ENCODE peak calls at places on chromosomes 2 and 18, in seven cellular contexts. Z is right lobe of liver, N is pancreas, X is GM23248, Y is heart left ventricle, M is K562, R is PC-9. S is an unnamed sample. For H3K4me1 and H3K36me3, the result is how much of the 10 kb centered on the place peaks cover.

GRCh38 chr18:30705943-30706342 is 336.6 kb downstream of the DSC3 start:
- DNase-seq in Y (no peak), R (no peak), N (no peak), X (no peak), M (peak), Z (no peak), S (no peak)

GRCh38 chr2:73728043-73728442 is 9.1 kb downstream of the TPRKB start:
- DNase-seq in Y (no peak), Z (no peak), N (no peak), M (no peak), R (no peak), X (no peak), S (no peak)

GRCh38 chr18:43049021-43049420 is 66.5 kb downstream of the RIT2 start:
- DNase-seq in Y (no peak), M (no peak), N (no peak), Z (no peak), R (no peak), X (peak), S (no peak)

GRCh38 chr2:212998629-212999359 is 152.6 kb downstream of the IKZF2 start:
- DNase-seq in Z (no peak), N (no peak), X (peak), R (no peak), Y (no peak), M (no peak), S (no peak)

GRCh38 chr2:202290970-202291369 is 25.4 kb downstream of the NOP58 start:
- DNase-seq in Y (no peak), N (no peak), Z (no peak), X (peak), M (no peak), R (no peak), S (no peak)

GRCh38 chr2:25387479-25388449 is 46.0 kb upstream of the DNMT3A start:
- DNase-seq in X (no peak), Y (no peak), Z (no peak), R (no peak), M (no peak), N (no peak), S (no peak)

GRCh38 chr2:163441603-163442002 is 294.2 kb downstream of the FIGN start:
- DNase-seq in R (no peak), M (no peak), Y (no peak), Z (no peak), X (no peak), N (no peak), S (no peak)

GRCh38 chr2:168189835-168190426 is 57.5 kb downstream of the STK39 start:
- DNase-seq in Z (no peak), X (peak), R (no peak), M (no peak), N (no peak), Y (no peak), S (no peak)

GRCh38 chr2:70385966-70386595 is 84.2 kb upstream of the FAM136A start:
- DNase-seq in M (peak), Z (no peak), Y (no peak), R (no peak), X (peak), N (no peak), S (no peak)

GRCh38 chr2:70385204-70385603 is 83.3 kb upstream of the FAM136A start:
- DNase-seq in N (no peak), Y (no peak), Z (no peak), M (no peak), X (no peak), R (no peak), S (no peak)

GRCh38 chr2:70388813-70389212 is 86.9 kb upstream of the FAM136A start:
- DNase-seq in N (no peak), Z (no peak), M (no peak), Y (no peak), R (no peak), X (no peak), S (no peak)

GRCh38 chr2:70391259-70391658 is 89.4 kb upstream of the FAM136A start:
- DNase-seq in Z (no peak), Y (no peak), R (no peak), N (no peak), M (no peak), X (no peak), S (no peak)

GRCh38 chr2:70388128-70388527 is 86.3 kb upstream of the FAM136A start:
- DNase-seq in Y (no peak), Z (no peak), R (peak), M (no peak), X (peak), N (no peak), S (no peak)
- H3K4me1 ChIP-seq in Y (under half), Z (under half), R (under half), M (under half), X (under half), N (under half), S (under half)

GRCh38 chr18:76727589-76727988 is 94.8 kb upstream of the ZNF236 start:
- DNase-seq in X (no peak), Y (no peak), R (no peak), N (no peak), M (no peak), Z (no peak), S (no peak)
- H3K27ac ChIP-seq in X (no peak), Y (no peak), R (no peak), N (no peak), M (no peak), Z (no peak), S (no peak)

GRCh38 chr2:112062894-112063293 is 7.8 kb downstream of the TMEM87B start:
- DNase-seq in N (no peak), Y (no peak), M (no peak), Z (no peak), X (no peak), R (no peak), S (no peak)

GRCh38 chr2:112059671-112060070 is 4.6 kb downstream of the TMEM87B start:
- DNase-seq in Y (no peak), R (no peak), N (no peak), X (no peak), M (no peak), Z (no peak), S (no peak)

GRCh38 chr2:112061299-112061698 is 6.2 kb downstream of the TMEM87B start:
- DNase-seq in R (no peak), Y (no peak), X (no peak), Z (no peak), M (no peak), N (no peak), S (no peak)

GRCh38 chr2:112065486-112065885 is 10.4 kb downstream of the TMEM87B start:
- DNase-seq in N (no peak), Y (no peak), Z (no peak), M (no peak), X (no peak), R (no peak), S (no peak)

DNA sequence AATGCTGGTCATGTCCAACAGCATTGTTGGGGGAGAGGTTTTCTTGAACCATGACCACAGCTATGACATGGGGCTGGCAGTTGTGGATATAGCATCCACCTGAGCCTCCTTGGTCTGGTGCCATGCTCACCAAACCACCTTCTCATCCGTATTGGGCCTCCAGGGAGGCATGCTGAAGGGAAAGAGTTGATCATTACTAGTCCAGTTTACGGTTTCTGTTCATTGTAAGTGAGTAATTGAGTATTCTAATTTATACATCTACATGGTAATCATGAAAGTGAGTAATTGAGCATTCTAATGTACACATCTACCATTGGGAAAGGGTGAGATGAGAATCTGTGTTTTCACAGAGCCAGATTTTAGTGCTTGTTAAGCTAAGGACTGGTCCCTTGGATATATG is 6.8 kb downstream of the TMEM87B start:
- DNase-seq in Z (no peak), Y (no peak), X (no peak), M (no peak), R (no peak), N (no peak), S (no peak)
- H3K36me3 ChIP-seq in Z (under half), Y (half or more), X (under half), M (half or more), R (under half), N (under half), S (under half)

GRCh38 chr18:41162191-41162590 is 792.8 kb upstream of the PIK3C3 start:
- DNase-seq in Y (no peak), R (no peak), X (no peak), N (no peak), Z (no peak), M (no peak), S (no peak)
- H3K4me1 ChIP-seq in Y (under half), R (under half), X (under half), N (under half), Z (under half), M (under half), S (under half)

S was measured in iPS DF 6.9.